ENCODE peak calls at places on chromosomes 11 and 22, in nine cellular contexts. B is CD8-positive, alpha-beta memory T cell; L is fibroblast of lung; U is adrenal gland; Y is lung; I is MM.1S; K is mesenchymal stem cell; T is ovary; J is A549. C is an unnamed sample. For H3K4me1, the result is how much of the 10 kb centered on the place peaks cover.

GRCh38 chr11:68186061-68186460 is 27.0 kb downstream of the KMT5B start:
- DNase-seq in B (no peak), L (no peak), U (no peak), Y (no peak), I (no peak), K (no peak), T (no peak), J (no peak), C (no peak)

GRCh38 chr11:22467741-22468140 is 129.6 kb downstream of the SLC17A6 start:
- DNase-seq in B (no peak), L (no peak), U (no peak), Y (no peak), I (no peak), K (no peak), T (no peak), J (no peak), C (no peak)

GRCh38 chr11:63939351-63939920 is 634 bp downstream of the NAA40 start:
- DNase-seq in B (no peak), L (no peak), U (peak), Y (no peak), I (peak), K (peak), T (peak), J (no peak), C (peak)

GRCh38 chr11:7787239-7787638 is 9.5 kb downstream of the OR5P2 start:
- DNase-seq in B (no peak), L (no peak), U (no peak), Y (no peak), I (peak), K (no peak), T (no peak), J (no peak), C (no peak)

GRCh38 chr11:108278546-108278945 is 55.7 kb downstream of the ATM start:
- DNase-seq in B (no peak), L (peak), U (no peak), Y (no peak), I (no peak), K (no peak), T (no peak), J (no peak), C (no peak)

GRCh38 chr11:59756496-59756840 is 1.3 kb downstream of the STX3 start:
- DNase-seq in B (no peak), L (peak), U (no peak), Y (no peak), I (no peak), K (no peak), T (no peak), J (peak), C (no peak)

GRCh38 chr22:47846206-47846605 is 1083.8 kb downstream of the TBC1D22A start:
- DNase-seq in B (no peak), L (no peak), U (no peak), Y (no peak), I (no peak), K (no peak), T (no peak), J (no peak), C (no peak)

GRCh38 chr11:68014157-68014965 is 4.2 kb downstream of the ALDH3B1 start:
- DNase-seq in B (no peak), L (peak), U (peak), Y (peak), I (no peak), K (peak), T (peak), J (peak), C (peak)

GRCh38 chr22:38193580-38193979 is 8.2 kb upstream of the MAFF start:
- DNase-seq in B (no peak), L (no peak), U (peak), Y (no peak), I (no peak), K (no peak), T (peak), J (no peak), C (no peak)

GRCh38 chr11:129283141-129283540 is 91.0 kb upstream of the ARHGAP32 start:
- DNase-seq in B (no peak), L (no peak), U (no peak), Y (no peak), I (no peak), K (no peak), T (no peak), J (peak), C (peak)

GRCh38 chr11:63837719-63838118 is 1.2 kb upstream of the MARK2 start:
- DNase-seq in B (no peak), L (no peak), U (peak), Y (peak), I (no peak), K (no peak), T (peak), J (no peak), C (peak)

GRCh38 chr11:61140416-61140815 is 20.8 kb downstream of the VPS37C start:
- DNase-seq in B (no peak), L (no peak), U (no peak), Y (no peak), I (no peak), K (no peak), T (no peak), J (no peak), C (no peak)

GRCh38 chr11:12285106-12285505 is 92.3 kb upstream of the PARVA start:
- DNase-seq in B (no peak), L (peak), U (no peak), Y (peak), I (no peak), K (peak), T (no peak), J (no peak), C (no peak)

GRCh38 chr11:129643031-129643721 is 172.5 kb upstream of the TMEM45B start:
- DNase-seq in B (no peak), L (peak), U (no peak), Y (peak), I (no peak), K (peak), T (no peak), J (peak), C (no peak)

GRCh38 chr11:117900720-117901440 is 24.4 kb upstream of the FXYD6 start:
- DNase-seq in B (no peak), L (no peak), U (no peak), Y (no peak), I (no peak), K (no peak), T (peak), J (no peak), C (no peak)

GRCh38 chr22:39598017-39598965 is 27.7 kb downstream of the CACNA1I start:
- DNase-seq in B (peak), L (no peak), U (peak), Y (peak), I (peak), K (peak), T (no peak), J (peak), C (peak)

GRCh38 chr11:6650980-6651379 is 4.6 kb downstream of the DCHS1 start:
- DNase-seq in B (no peak), L (peak), U (no peak), Y (no peak), I (no peak), K (no peak), T (no peak), J (no peak), C (no peak)

GRCh38 chr11:59259047-59259446 is 46.3 kb upstream of the MPEG1 start:
- DNase-seq in B (no peak), L (no peak), U (no peak), Y (no peak), I (no peak), K (no peak), T (no peak), J (no peak), C (no peak)

GRCh38 chr11:75700940-75701339 is 16.7 kb upstream of the MOGAT2 start:
- DNase-seq in B (no peak), L (no peak), U (no peak), Y (no peak), I (no peak), K (no peak), T (no peak), J (no peak), C (no peak)

GRCh38 chr22:45329536-45329936 is 19.8 kb downstream of the FAM118A start:
- DNase-seq in B (no peak), L (no peak), U (peak), Y (no peak), I (no peak), K (no peak), T (no peak), J (no peak), C (no peak)

GRCh38 chr11:1205121-1205986 is 17.5 kb upstream of the MUC5B start:
- DNase-seq in B (no peak), L (no peak), U (no peak), Y (no peak), I (no peak), K (no peak), T (no peak), J (no peak), C (no peak)

GRCh38 chr11:8094656-8095055 is 13.6 kb downstream of the TUB start:
- DNase-seq in B (no peak), L (no peak), U (peak), Y (no peak), I (no peak), K (no peak), T (no peak), J (no peak), C (no peak)

GRCh38 chr22:44286673-44287072 is 26.1 kb downstream of the SHISAL1 start:
- DNase-seq in B (no peak), L (peak), U (no peak), Y (no peak), I (no peak), K (no peak), T (no peak), J (no peak), C (no peak)

GRCh38 chr11:123187670-123188507 is 7.2 kb downstream of the CLMP start:
- DNase-seq in B (no peak), L (peak), U (no peak), Y (no peak), I (no peak), K (peak), T (no peak), J (no peak), C (no peak)

DNA sequence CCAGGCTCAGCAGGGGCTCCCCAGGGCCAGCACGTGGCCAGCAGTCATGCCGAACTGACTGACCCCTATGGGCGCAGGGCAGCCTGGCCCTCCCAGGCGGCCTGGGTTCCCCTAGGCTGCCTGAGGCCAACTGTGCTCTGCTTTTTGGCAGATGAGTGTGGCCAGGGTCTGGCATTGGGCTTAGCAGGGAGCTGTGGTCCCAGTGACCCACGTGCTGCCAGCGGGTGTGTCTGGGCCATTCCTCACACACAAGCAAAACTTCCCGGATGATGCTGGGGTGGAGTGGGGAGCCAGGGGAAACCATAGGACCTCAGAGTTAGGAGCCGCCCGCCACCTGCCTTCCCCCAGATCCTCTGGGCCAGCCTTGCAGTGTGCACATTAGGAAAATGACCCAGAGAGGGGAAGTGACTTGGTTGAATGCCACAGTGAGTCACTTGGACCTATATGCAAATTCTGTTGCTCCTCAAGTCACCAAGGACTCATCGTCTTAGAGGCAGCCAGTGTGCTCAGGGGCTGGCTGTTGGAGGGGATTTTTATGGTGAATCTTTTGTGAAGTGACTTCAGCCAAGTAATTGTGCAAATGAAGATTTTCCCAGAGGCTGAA is 6.6 kb downstream of the ADORA2A start:
- DNase-seq in B (no peak), L (peak), U (peak), Y (no peak), I (peak), K (peak), T (no peak), J (no peak), C (no peak)
- H3K4me3 ChIP-seq in B (peak), L (no peak), U (no peak), Y (no peak), I (peak), K (no peak), T (no peak), J (no peak), C (no peak)

DNA sequence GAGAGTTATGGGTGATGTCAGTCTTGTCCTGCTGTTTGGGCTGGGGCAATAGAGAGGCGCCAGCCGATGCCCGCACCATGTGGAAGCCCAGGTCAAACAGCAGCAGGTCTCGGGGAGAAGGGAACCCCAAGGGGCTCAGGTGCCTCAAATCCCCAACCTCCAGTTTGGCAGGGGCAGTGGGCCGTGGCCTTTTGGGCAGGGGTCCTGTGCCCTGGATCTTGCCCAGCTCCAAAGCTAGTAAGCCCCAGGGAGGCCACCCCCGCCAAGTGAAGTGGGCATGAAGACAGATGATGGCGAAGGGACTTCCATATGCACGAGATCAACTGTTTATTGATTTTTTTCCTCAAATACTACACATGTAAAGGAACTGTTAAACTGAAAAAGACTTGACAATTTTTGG is 12.4 kb upstream of the ARFGAP3 start:
- DNase-seq in B (no peak), L (no peak), U (no peak), Y (no peak), I (no peak), K (no peak), T (no peak), J (no peak), C (no peak)
- H3K4me1 ChIP-seq in B (under half), L (under half), U (under half), Y (under half), I (under half), K (under half), T (under half), J (under half), C (under half)

GRCh38 chr11:114192841-114193389 is 103.3 kb upstream of the NNMT start:
- DNase-seq in B (no peak), L (no peak), U (no peak), Y (no peak), I (no peak), K (no peak), T (no peak), J (no peak), C (no peak)

GRCh38 chr11:114193730-114194674 is 102.2 kb upstream of the NNMT start:
- DNase-seq in B (no peak), L (no peak), U (no peak), Y (no peak), I (no peak), K (no peak), T (peak), J (no peak), C (no peak)

GRCh38 chr11:114188851-114189570 is 107.2 kb upstream of the NNMT start:
- DNase-seq in B (no peak), L (no peak), U (no peak), Y (no peak), I (no peak), K (no peak), T (no peak), J (no peak), C (no peak)

GRCh38 chr11:114190630-114191029 is 105.6 kb upstream of the NNMT start:
- DNase-seq in B (no peak), L (no peak), U (no peak), Y (no peak), I (no peak), K (no peak), T (peak), J (no peak), C (no peak)

DNA sequence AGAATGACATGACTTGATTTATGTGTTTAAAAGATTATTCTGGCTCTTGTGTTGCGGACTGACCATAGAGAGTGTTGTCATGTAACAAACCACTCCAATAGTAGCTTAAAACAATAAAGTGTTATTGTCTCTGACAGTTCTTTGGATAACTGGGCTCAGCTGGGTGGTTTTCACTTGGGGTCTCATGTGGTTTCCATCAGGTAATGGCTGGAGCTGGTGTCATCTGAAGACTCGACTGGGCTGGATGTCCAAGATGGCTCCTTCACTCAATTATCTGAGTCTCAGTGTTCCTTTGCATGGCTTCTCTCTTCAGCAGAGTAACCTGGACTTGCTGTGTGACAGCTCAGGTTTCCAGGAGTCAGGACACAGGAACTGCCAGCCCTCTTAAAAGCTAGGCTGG is 104.3 kb upstream of the NNMT start:
- DNase-seq in B (no peak), L (no peak), U (no peak), Y (no peak), I (no peak), K (no peak), T (no peak), J (no peak), C (no peak)
- H3K27ac ChIP-seq in B (no peak), L (no peak), U (no peak), Y (no peak), I (no peak), K (no peak), T (no peak), J (no peak), C (no peak)

DNA sequence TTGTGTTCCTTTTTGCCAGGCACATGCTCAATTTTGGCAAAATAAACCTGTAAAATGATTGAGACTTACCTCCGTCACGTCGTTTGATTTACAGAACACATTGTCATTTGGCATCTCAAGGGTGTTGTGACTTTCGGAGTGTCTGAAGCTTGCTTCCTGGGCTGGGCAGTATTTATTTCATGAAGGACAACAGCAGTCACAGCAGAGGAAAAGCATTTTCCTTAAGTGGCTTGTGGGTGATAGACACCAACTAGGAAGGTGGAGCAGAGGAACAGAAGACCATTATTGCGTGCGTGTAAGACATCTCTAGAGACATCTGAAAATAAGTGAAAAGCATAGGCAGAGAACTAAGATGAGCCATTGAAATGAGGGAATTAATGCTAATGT is 80.2 kb downstream of the SLC36A4 start:
- DNase-seq in B (no peak), L (no peak), U (no peak), Y (no peak), I (no peak), K (no peak), T (no peak), J (no peak), C (no peak)
- H3K4me3 ChIP-seq in B (no peak), L (no peak), U (no peak), Y (no peak), I (no peak), K (no peak), T (no peak), J (no peak), C (no peak)

DNA sequence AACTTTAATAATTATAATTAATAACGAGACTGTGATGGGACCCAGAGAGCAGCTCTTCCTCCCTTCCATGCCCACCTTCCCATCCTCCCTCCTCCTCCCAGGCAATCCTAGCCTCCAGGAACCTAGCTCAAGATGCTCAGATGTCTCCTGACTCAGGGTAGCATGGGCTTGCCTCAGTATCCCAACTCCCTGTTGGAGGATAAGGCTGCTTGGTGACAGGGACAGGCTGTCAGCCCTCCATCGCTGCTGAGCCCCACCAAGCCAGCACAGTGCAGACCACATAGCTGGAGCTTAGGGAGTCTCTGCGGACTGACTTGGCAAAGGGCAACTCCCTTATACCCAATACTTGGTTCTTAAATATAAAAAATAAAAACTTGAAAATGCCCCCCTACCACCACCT is 11.5 kb downstream of the MYH9 start:
- DNase-seq in B (no peak), L (no peak), U (no peak), Y (no peak), I (no peak), K (no peak), T (no peak), J (no peak), C (no peak)
- H3K4me1 ChIP-seq in B (half or more), L (under half), U (half or more), Y (under half), I (half or more), K (under half), T (under half), J (half or more), C (under half)

GRCh38 chr11:36104660-36104992 is 160.8 kb downstream of the LDLRAD3 start:
- DNase-seq in B (no peak), L (no peak), U (no peak), Y (no peak), I (no peak), K (no peak), T (no peak), J (no peak), C (no peak)
- H3K27ac ChIP-seq in B (peak), L (no peak), U (no peak), Y (no peak), I (no peak), K (no peak), T (no peak), J (no peak), C (no peak)

DNA sequence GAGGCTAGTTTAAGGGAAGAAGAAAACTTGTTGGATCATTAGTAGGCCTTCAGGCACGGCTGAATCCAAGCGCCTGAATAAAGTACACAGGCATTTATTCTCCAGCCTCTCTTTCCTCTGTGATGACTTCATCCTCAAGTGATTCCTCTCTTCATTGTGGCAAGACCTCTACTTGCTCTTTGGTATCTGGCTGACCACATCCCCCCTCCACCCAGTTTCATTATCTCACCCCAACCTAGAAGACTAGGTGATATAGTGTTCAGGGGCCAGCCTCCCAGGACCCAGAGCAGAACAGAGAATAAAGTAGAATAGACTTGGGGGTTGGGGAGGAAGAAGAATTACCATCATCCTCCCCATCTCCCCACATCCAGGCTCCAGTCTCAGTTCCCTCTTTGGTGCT is 189.3 kb downstream of the MIAT start:
- DNase-seq in B (no peak), L (peak), U (no peak), Y (no peak), I (no peak), K (peak), T (no peak), J (no peak), C (no peak)
- H3K4me3 ChIP-seq in B (no peak), L (no peak), U (no peak), Y (no peak), I (no peak), K (no peak), T (no peak), J (no peak), C (no peak)

C was measured in small intestine.